ENCODE peak calls at places on chromosomes 3 and 15, in seven cellular contexts. A is A549, Z is uterus, G is tibial nerve, P is K562, U is heart left ventricle, R is body of pancreas. Y is an unnamed sample.

GRCh38 chr3:194070220-194070633 is 65.7 kb upstream of the HES1 start:
- DNase-seq in A (no peak), Z (no peak), G (no peak), P (no peak), U (no peak), R (peak), Y (no peak)

GRCh38 chr15:74396445-74397238 is 29.2 kb upstream of the CYP11A1 start:
- DNase-seq in A (peak), Z (no peak), G (no peak), P (no peak), U (no peak), R (no peak), Y (no peak)

GRCh38 chr3:173552526-173552925 is 155.0 kb downstream of the NLGN1 start:
- DNase-seq in A (no peak), Z (no peak), G (no peak), P (no peak), U (no peak), R (no peak), Y (no peak)

GRCh38 chr3:33883538-33884203 is 85.2 kb downstream of the PDCD6IP start:
- DNase-seq in A (peak), Z (no peak), G (no peak), P (peak), U (no peak), R (no peak), Y (no peak)

GRCh38 chr3:183966361-183966791 is 51.3 kb downstream of the ABCC5 start:
- DNase-seq in A (no peak), Z (no peak), G (no peak), P (no peak), U (no peak), R (no peak), Y (no peak)

GRCh38 chr3:52381623-52382022 is 63.3 kb downstream of the SEMA3G start:
- DNase-seq in A (no peak), Z (no peak), G (no peak), P (no peak), U (no peak), R (no peak), Y (no peak)

GRCh38 chr3:126927846-126928245 is 55.1 kb upstream of the PLXNA1 start:
- DNase-seq in A (no peak), Z (no peak), G (no peak), P (no peak), U (no peak), R (no peak), Y (no peak)

GRCh38 chr3:28791713-28792255 is 443.2 kb upstream of the AZI2 start:
- DNase-seq in A (no peak), Z (no peak), G (no peak), P (no peak), U (no peak), R (no peak), Y (no peak)

GRCh38 chr3:188319569-188319968 is 165.6 kb downstream of the LPP start:
- DNase-seq in A (no peak), Z (no peak), G (no peak), P (no peak), U (no peak), R (no peak), Y (no peak)

GRCh38 chr3:46297658-46298423 is 55.6 kb downstream of the CCR3 start:
- DNase-seq in A (no peak), Z (no peak), G (no peak), P (no peak), U (peak), R (no peak), Y (no peak)

GRCh38 chr3:128278761-128279593 is 125.7 kb downstream of the EEFSEC start:
- DNase-seq in A (no peak), Z (peak), G (peak), P (no peak), U (peak), R (peak), Y (no peak)

GRCh38 chr3:113898892-113899291 is 48.9 kb upstream of the ZDHHC23 start:
- DNase-seq in A (no peak), Z (no peak), G (no peak), P (no peak), U (no peak), R (no peak), Y (no peak)

GRCh38 chr3:170517251-170517945 is 68.5 kb downstream of the SLC7A14 start:
- DNase-seq in A (no peak), Z (no peak), G (no peak), P (no peak), U (no peak), R (no peak), Y (no peak)

GRCh38 chr3:126926684-126927404 is 56.1 kb upstream of the PLXNA1 start:
- DNase-seq in A (no peak), Z (peak), G (peak), P (peak), U (peak), R (peak), Y (no peak)

GRCh38 chr15:100658895-100659294 is 56.5 kb downstream of the ASB7 start:
- DNase-seq in A (no peak), Z (no peak), G (no peak), P (no peak), U (no peak), R (no peak), Y (no peak)

GRCh38 chr15:72825831-72826230 is 42.3 kb upstream of the ADPGK start:
- DNase-seq in A (no peak), Z (no peak), G (no peak), P (no peak), U (no peak), R (no peak), Y (no peak)

GRCh38 chr3:16318216-16318615 is 53.2 kb downstream of the OXNAD1 start:
- DNase-seq in A (no peak), Z (no peak), G (no peak), P (no peak), U (no peak), R (no peak), Y (no peak)

GRCh38 chr15:34628577-34629152 is 45.2 kb upstream of the GOLGA8B start:
- DNase-seq in A (peak), Z (no peak), G (no peak), P (no peak), U (no peak), R (no peak), Y (no peak)

GRCh38 chr15:70859322-70859908 is 5.5 kb upstream of the LARP6 start:
- DNase-seq in A (no peak), Z (no peak), G (no peak), P (no peak), U (no peak), R (no peak), Y (no peak)

GRCh38 chr3:145776782-145777408 is 384.1 kb downstream of the PLOD2 start:
- DNase-seq in A (peak), Z (no peak), G (no peak), P (peak), U (no peak), R (peak), Y (no peak)

GRCh38 chr3:20683912-20684311 is 497.9 kb upstream of the SGO1 start:
- DNase-seq in A (no peak), Z (no peak), G (no peak), P (no peak), U (peak), R (no peak), Y (no peak)

GRCh38 chr15:100020614-100021013 is 287.4 kb upstream of the LYSMD4 start:
- DNase-seq in A (no peak), Z (no peak), G (no peak), P (no peak), U (no peak), R (no peak), Y (no peak)

GRCh38 chr3:38731522-38731921 is 82.0 kb upstream of the SCN5A start:
- DNase-seq in A (no peak), Z (no peak), G (no peak), P (peak), U (no peak), R (no peak), Y (no peak)

GRCh38 chr3:117160176-117160575 is 450.6 kb downstream of the TUSC7 start:
- DNase-seq in A (no peak), Z (no peak), G (no peak), P (no peak), U (no peak), R (no peak), Y (no peak)

GRCh38 chr3:16511561-16512434 is 1.7 kb downstream of the RFTN1 start:
- DNase-seq in A (no peak), Z (peak), G (peak), P (no peak), U (peak), R (peak), Y (peak)

GRCh38 chr3:43534676-43535075 is 87.1 kb downstream of the ANO10 start:
- DNase-seq in A (no peak), Z (no peak), G (no peak), P (no peak), U (no peak), R (no peak), Y (no peak)

GRCh38 chr15:86263235-86263634 is 183.6 kb downstream of the AGBL1 start:
- DNase-seq in A (no peak), Z (no peak), G (no peak), P (no peak), U (no peak), R (no peak), Y (no peak)

GRCh38 chr15:77251662-77252061 is 168.2 kb downstream of the PEAK1 start:
- DNase-seq in A (no peak), Z (no peak), G (no peak), P (peak), U (no peak), R (no peak), Y (no peak)

GRCh38 chr15:63764124-63764827 is 69.5 kb downstream of the HERC1 start:
- DNase-seq in A (no peak), Z (no peak), G (no peak), P (no peak), U (no peak), R (no peak), Y (no peak)

GRCh38 chr3:20462723-20463122 is 276.7 kb upstream of the SGO1 start:
- DNase-seq in A (no peak), Z (no peak), G (no peak), P (no peak), U (no peak), R (no peak), Y (no peak)

GRCh38 chr3:167057586-167057985 is 322.5 kb downstream of the ZBBX start:
- DNase-seq in A (no peak), Z (no peak), G (no peak), P (no peak), U (no peak), R (no peak), Y (no peak)

GRCh38 chr3:126375835-126376331 is 18.7 kb upstream of the KLF15 start:
- DNase-seq in A (no peak), Z (no peak), G (no peak), P (no peak), U (no peak), R (no peak), Y (no peak)

GRCh38 chr3:197392961-197393360 is 94.5 kb upstream of the DLG1 start:
- DNase-seq in A (no peak), Z (no peak), G (no peak), P (no peak), U (no peak), R (no peak), Y (no peak)

GRCh38 chr3:43872901-43873300 is 182.2 kb downstream of the ABHD5 start:
- DNase-seq in A (peak), Z (no peak), G (no peak), P (peak), U (no peak), R (no peak), Y (no peak)

GRCh38 chr3:94234177-94234788 is 171.4 kb downstream of the NSUN3 start:
- DNase-seq in A (peak), Z (no peak), G (no peak), P (peak), U (no peak), R (peak), Y (no peak)

GRCh38 chr3:102194001-102194400 is 240.8 kb upstream of the ZPLD1 start:
- DNase-seq in A (no peak), Z (no peak), G (no peak), P (no peak), U (no peak), R (no peak), Y (no peak)

GRCh38 chr3:73255609-73256029 is 194.2 kb downstream of the EBLN2 start:
- DNase-seq in A (peak), Z (peak), G (no peak), P (peak), U (no peak), R (peak), Y (no peak)

GRCh38 chr15:89362203-89363101 is 27.8 kb upstream of the POLG start:
- DNase-seq in A (no peak), Z (no peak), G (no peak), P (peak), U (no peak), R (no peak), Y (no peak)

GRCh38 chr3:172515130-172515918 is 7.9 kb downstream of the TNFSF10 start:
- DNase-seq in A (no peak), Z (no peak), G (no peak), P (no peak), U (no peak), R (no peak), Y (no peak)

DNA sequence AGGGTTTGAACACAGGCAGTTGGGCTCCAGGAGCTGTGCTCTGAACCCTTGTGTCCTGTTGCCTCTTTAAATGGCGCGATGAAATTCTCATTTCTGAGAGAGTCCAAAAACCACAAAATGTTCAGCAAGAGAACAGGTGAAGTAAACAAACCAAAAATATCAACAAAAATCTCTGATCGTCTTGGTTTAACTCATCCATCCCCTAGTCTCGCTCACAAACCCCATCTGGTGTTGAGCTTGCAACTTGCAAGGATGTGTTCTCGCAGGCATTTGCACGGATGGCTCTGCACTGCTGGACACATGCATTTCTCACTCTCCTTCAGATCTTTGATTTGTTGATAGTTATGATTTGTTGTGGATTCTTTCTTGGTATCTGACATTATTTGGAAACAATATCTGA is 31.1 kb downstream of the FAH start:
- DNase-seq in A (peak), Z (no peak), G (no peak), P (no peak), U (no peak), R (no peak), Y (no peak)
- TF ChIP-seq CTCF in A (peak), Z (no peak), G (no peak), P (peak), U (no peak), R (no peak), Y (no peak)

DNA sequence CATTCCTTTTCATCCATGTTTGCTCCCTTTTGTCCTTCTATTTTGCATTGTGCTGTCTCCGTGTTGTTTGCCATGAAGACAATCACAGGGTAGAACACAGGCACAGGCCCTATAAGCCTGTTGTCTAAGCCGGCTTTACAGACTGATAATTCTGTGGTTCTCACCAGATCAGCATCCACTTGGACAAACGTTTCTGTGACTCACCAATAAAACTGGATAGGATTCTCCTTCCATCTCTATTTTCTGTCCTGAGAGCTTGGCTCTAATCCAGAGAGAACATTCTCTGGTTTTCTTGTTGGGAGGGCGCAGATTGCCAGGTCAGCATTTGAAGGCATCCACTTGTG is 101.7 kb downstream of the ERC2 start:
- DNase-seq in A (no peak), Z (no peak), G (no peak), P (no peak), U (no peak), R (no peak), Y (no peak)
- TF ChIP-seq POLR2A in A (no peak), Z (no peak), G (no peak), P (no peak), U (no peak), R (no peak), Y (no peak)

GRCh38 chr3:12486001-12486400 is 1.7 kb downstream of the TSEN2 start:
- DNase-seq in A (no peak), Z (no peak), G (no peak), P (no peak), U (no peak), R (no peak), Y (no peak)

GRCh38 chr3:12486916-12487315 is 2.6 kb downstream of the TSEN2 start:
- DNase-seq in A (no peak), Z (no peak), G (no peak), P (no peak), U (no peak), R (no peak), Y (no peak)

GRCh38 chr3:12489832-12490231 is 5.6 kb downstream of the TSEN2 start:
- DNase-seq in A (no peak), Z (no peak), G (no peak), P (no peak), U (no peak), R (no peak), Y (no peak)

GRCh38 chr3:12495749-12496452 is 11.6 kb downstream of the TSEN2 start:
- DNase-seq in A (no peak), Z (no peak), G (no peak), P (no peak), U (no peak), R (no peak), Y (no peak)

DNA sequence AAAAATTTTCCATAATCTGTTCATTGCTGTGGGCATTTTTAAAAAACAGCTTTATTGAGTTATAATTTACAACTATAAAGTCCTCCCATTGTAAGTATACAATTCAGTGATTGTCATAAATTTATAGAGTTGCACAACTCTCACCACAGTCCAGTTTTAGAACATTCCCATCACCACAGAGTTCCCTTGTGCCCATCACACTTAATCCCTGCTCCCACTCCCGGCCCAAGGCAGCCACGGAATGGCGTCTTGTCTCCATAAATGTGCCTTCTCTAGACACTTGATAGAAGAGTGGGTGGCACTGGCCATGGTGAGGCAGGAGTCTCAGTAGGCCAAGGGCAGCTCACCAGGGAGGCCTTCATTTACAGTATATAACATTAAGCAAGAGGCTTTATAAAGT is 6.3 kb downstream of the TSEN2 start:
- DNase-seq in A (no peak), Z (no peak), G (no peak), P (no peak), U (no peak), R (no peak), Y (no peak)
- H3K4me3 ChIP-seq in A (no peak), Z (no peak), G (no peak), P (no peak), U (no peak), R (no peak), Y (no peak)

DNA sequence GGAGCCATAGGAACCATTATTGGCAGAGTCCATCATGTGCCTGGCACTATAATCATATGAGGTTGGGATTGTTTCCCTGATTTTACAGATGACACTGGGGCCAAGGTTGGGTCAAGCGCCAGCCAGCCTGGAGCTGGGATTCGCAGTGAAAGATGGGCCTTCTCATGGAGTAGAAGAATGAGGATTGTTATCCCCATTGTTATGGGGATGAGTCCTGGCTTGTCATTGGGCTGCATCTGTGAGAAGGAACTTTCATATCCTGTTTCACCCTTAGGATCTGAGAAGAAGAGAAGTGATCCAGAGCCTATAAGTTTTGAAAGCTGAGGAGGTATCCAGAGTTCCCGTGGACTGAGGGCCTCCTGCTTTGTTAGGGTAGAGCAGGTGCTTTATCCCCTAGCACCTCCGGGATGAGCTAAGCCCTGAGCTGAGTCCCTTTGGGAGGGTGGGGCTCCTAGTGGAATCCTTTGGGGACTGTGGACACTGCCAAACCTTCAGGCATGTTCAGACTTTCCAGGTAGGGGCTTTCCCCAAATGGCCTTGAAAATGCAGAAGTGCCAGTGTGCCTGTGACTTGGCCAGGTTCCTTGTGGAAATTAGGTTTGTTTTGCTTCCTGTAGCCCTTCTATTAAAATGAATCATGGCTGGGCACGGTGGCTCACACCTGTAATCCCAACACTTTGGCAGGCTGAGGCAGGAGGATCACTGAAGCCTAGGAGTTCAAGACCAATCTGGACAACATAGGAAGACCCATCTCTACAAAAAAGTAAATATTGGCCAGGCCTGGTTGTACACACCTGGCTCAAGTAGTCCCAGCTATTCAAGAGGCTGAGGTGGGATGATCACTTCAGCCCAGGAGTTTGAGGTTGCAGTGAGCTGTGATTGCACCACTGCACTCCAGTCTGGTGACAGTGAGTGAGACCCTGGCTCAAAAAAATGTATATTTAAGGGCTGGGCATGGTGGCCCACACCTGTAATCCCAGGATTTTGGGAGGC is 30.2 kb upstream of the BSN start:
- DNase-seq in A (no peak), Z (no peak), G (no peak), P (no peak), U (no peak), R (peak), Y (no peak)
- TF ChIP-seq CTCF in A (no peak), Z (no peak), G (no peak), P (no peak), U (no peak), R (no peak), Y (no peak)

GRCh38 chr3:134485620-134486576 is at the start of the genes ANAPC13 and CEP63:
- DNase-seq in A (peak), Z (peak), G (peak), P (peak), U (peak), R (peak), Y (peak)
- TF ChIP-seq POLR2A in A (peak), Z (peak), G (no peak), P (peak), U (no peak), R (peak), Y (peak)

GRCh38 chr3:151382671-151383070 is 1.9 kb downstream of the P2RY12 start:
- DNase-seq in A (no peak), Z (no peak), G (no peak), P (no peak), U (no peak), R (no peak), Y (no peak)
- H3K4me3 ChIP-seq in A (no peak), Z (no peak), G (peak), P (no peak), U (no peak), R (no peak), Y (no peak)

DNA sequence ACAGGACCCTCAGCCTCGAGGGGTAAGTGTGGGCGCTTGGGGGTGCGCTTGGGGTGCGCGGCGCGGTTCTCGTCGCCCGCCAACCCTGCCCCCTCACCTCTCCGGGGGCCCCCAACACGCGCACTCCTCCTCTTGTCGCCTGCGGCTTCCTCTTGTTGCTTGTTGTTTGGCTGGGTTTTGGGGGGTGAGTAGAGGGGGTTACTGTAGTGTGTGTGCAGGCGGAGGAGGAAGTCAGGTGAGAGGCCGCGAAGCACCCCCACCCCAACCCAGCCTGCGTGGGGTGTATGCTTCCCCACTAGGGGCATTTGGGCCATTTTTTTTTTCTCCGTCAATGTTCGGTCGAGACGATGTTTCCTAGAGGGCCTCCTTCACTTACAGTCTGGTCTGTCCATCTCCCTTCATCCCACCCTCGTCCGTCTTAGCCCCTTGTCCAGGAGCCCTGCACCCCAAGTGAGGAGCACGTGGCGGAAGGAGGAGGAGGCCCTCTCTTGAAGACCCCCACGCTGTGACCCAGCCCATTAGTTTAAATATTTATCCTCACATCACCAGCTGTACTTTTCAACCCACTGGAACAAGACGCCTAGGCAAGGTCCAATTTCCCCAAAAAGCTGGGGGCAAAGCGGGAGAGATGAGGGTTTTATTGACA is 20.4 kb upstream of the SATB1 start:
- DNase-seq in A (no peak), Z (peak), G (no peak), P (no peak), U (no peak), R (peak), Y (no peak)
- TF ChIP-seq CTCF in A (no peak), Z (no peak), G (no peak), P (no peak), U (no peak), R (no peak), Y (no peak)

Y was measured in esophagus squamous epithelium.